ENCODE peak calls at places on chromosome 11, in seven cellular contexts. One of them, this sample, is unnamed.

GRCh38 chr11:130197386-130198035 is 37.9 kb downstream of the ST14 start:
- DNase-seq in PC-9: no peak
- DNase-seq in right atrium auricular region: no peak
- DNase-seq in neuronal stem cell: no peak
- DNase-seq in CD4-positive, CD25-positive, alpha-beta regulatory T cell: no peak
- DNase-seq in CD4-positive, alpha-beta memory T cell: no peak
- DNase-seq in mammary epithelial cell: no peak
- DNase-seq in this sample: no peak

GRCh38 chr11:123231263-123231662 is 36.2 kb upstream of the CLMP start:
- DNase-seq in mammary epithelial cell: no peak
- DNase-seq in right atrium auricular region: no peak
- DNase-seq in CD4-positive, CD25-positive, alpha-beta regulatory T cell: no peak
- DNase-seq in PC-9: no peak
- DNase-seq in neuronal stem cell: no peak
- DNase-seq in CD4-positive, alpha-beta memory T cell: no peak
- DNase-seq in this sample: no peak

GRCh38 chr11:124644426-124645280 is 22.0 kb downstream of the TBRG1 start:
- DNase-seq in right atrium auricular region: peak; percentile 75
- DNase-seq in CD4-positive, CD25-positive, alpha-beta regulatory T cell: peak; percentile 34
- DNase-seq in PC-9: peak; percentile 53
- DNase-seq in mammary epithelial cell: peak; percentile 50
- DNase-seq in neuronal stem cell: peak; percentile 80
- DNase-seq in CD4-positive, alpha-beta memory T cell: peak; percentile 25
- DNase-seq in this sample: no peak

GRCh38 chr11:17445240-17445795 is 31.3 kb downstream of the ABCC8 start:
- DNase-seq in PC-9: no peak
- DNase-seq in CD4-positive, CD25-positive, alpha-beta regulatory T cell: no peak
- DNase-seq in CD4-positive, alpha-beta memory T cell: no peak
- DNase-seq in mammary epithelial cell: no peak
- DNase-seq in right atrium auricular region: no peak
- DNase-seq in neuronal stem cell: no peak
- DNase-seq in this sample: no peak

GRCh38 chr11:93049740-93050139 is 80.3 kb downstream of the MTNR1B start:
- DNase-seq in PC-9: no peak
- DNase-seq in CD4-positive, alpha-beta memory T cell: no peak
- DNase-seq in right atrium auricular region: no peak
- DNase-seq in mammary epithelial cell: no peak
- DNase-seq in CD4-positive, CD25-positive, alpha-beta regulatory T cell: no peak
- DNase-seq in neuronal stem cell: no peak
- DNase-seq in this sample: no peak

GRCh38 chr11:46263120-46263519 is 14.3 kb upstream of the CREB3L1 start:
- DNase-seq in right atrium auricular region: no peak
- DNase-seq in mammary epithelial cell: no peak
- DNase-seq in CD4-positive, CD25-positive, alpha-beta regulatory T cell: no peak
- DNase-seq in PC-9: no peak
- DNase-seq in CD4-positive, alpha-beta memory T cell: no peak
- DNase-seq in neuronal stem cell: no peak
- DNase-seq in this sample: no peak

GRCh38 chr11:133927690-133928627 is 28.8 kb downstream of the IGSF9B start:
- DNase-seq in mammary epithelial cell: peak; percentile 56
- DNase-seq in right atrium auricular region: peak; percentile 72
- DNase-seq in CD4-positive, alpha-beta memory T cell: peak; percentile 71
- DNase-seq in PC-9: no peak
- DNase-seq in CD4-positive, CD25-positive, alpha-beta regulatory T cell: peak; percentile 81
- DNase-seq in neuronal stem cell: no peak
- DNase-seq in this sample: peak; percentile 49

GRCh38 chr11:69180726-69181125 is 25.0 kb downstream of the SMIM38 start:
- DNase-seq in CD4-positive, CD25-positive, alpha-beta regulatory T cell: no peak
- DNase-seq in neuronal stem cell: no peak
- DNase-seq in mammary epithelial cell: no peak
- DNase-seq in right atrium auricular region: no peak
- DNase-seq in PC-9: no peak
- DNase-seq in CD4-positive, alpha-beta memory T cell: no peak
- DNase-seq in this sample: no peak

GRCh38 chr11:116111546-116111945 is 607.3 kb upstream of the CADM1 start:
- DNase-seq in CD4-positive, alpha-beta memory T cell: no peak
- DNase-seq in PC-9: no peak
- DNase-seq in mammary epithelial cell: no peak
- DNase-seq in right atrium auricular region: no peak
- DNase-seq in CD4-positive, CD25-positive, alpha-beta regulatory T cell: no peak
- DNase-seq in neuronal stem cell: no peak
- DNase-seq in this sample: no peak

GRCh38 chr11:44498524-44498923 is 66.9 kb upstream of the CD82 start:
- DNase-seq in neuronal stem cell: no peak
- DNase-seq in PC-9: no peak
- DNase-seq in CD4-positive, CD25-positive, alpha-beta regulatory T cell: no peak
- DNase-seq in right atrium auricular region: no peak
- DNase-seq in mammary epithelial cell: no peak
- DNase-seq in CD4-positive, alpha-beta memory T cell: no peak
- DNase-seq in this sample: no peak

GRCh38 chr11:83151274-83151977 is 5.5 kb upstream of the PCF11 start:
- DNase-seq in right atrium auricular region: no peak
- DNase-seq in mammary epithelial cell: peak; percentile 29
- DNase-seq in neuronal stem cell: no peak
- DNase-seq in PC-9: peak; percentile 76
- DNase-seq in CD4-positive, CD25-positive, alpha-beta regulatory T cell: no peak
- DNase-seq in CD4-positive, alpha-beta memory T cell: no peak
- DNase-seq in this sample: no peak

GRCh38 chr11:121241300-121242176 is 51.0 kb upstream of the SC5D start:
- DNase-seq in mammary epithelial cell: no peak
- DNase-seq in CD4-positive, CD25-positive, alpha-beta regulatory T cell: no peak
- DNase-seq in right atrium auricular region: no peak
- DNase-seq in neuronal stem cell: no peak
- DNase-seq in CD4-positive, alpha-beta memory T cell: no peak
- DNase-seq in PC-9: no peak
- DNase-seq in this sample: no peak

GRCh38 chr11:1832181-1832988 is 2.4 kb upstream of the SYT8 start:
- DNase-seq in mammary epithelial cell: no peak
- DNase-seq in neuronal stem cell: peak; percentile 67
- DNase-seq in PC-9: no peak
- DNase-seq in CD4-positive, alpha-beta memory T cell: peak; percentile 55
- DNase-seq in right atrium auricular region: no peak
- DNase-seq in CD4-positive, CD25-positive, alpha-beta regulatory T cell: peak; percentile 31
- DNase-seq in this sample: no peak

GRCh38 chr11:126479178-126479930 is 123.9 kb downstream of the ST3GAL4 start:
- DNase-seq in right atrium auricular region: no peak
- DNase-seq in mammary epithelial cell: no peak
- DNase-seq in CD4-positive, alpha-beta memory T cell: no peak
- DNase-seq in PC-9: no peak
- DNase-seq in CD4-positive, CD25-positive, alpha-beta regulatory T cell: no peak
- DNase-seq in neuronal stem cell: no peak
- DNase-seq in this sample: no peak

GRCh38 chr11:120259988-120260565 is 20.1 kb downstream of the POU2F3 start:
- DNase-seq in neuronal stem cell: no peak
- DNase-seq in mammary epithelial cell: no peak
- DNase-seq in PC-9: no peak
- DNase-seq in CD4-positive, CD25-positive, alpha-beta regulatory T cell: no peak
- DNase-seq in CD4-positive, alpha-beta memory T cell: no peak
- DNase-seq in right atrium auricular region: no peak
- DNase-seq in this sample: no peak

DNA sequence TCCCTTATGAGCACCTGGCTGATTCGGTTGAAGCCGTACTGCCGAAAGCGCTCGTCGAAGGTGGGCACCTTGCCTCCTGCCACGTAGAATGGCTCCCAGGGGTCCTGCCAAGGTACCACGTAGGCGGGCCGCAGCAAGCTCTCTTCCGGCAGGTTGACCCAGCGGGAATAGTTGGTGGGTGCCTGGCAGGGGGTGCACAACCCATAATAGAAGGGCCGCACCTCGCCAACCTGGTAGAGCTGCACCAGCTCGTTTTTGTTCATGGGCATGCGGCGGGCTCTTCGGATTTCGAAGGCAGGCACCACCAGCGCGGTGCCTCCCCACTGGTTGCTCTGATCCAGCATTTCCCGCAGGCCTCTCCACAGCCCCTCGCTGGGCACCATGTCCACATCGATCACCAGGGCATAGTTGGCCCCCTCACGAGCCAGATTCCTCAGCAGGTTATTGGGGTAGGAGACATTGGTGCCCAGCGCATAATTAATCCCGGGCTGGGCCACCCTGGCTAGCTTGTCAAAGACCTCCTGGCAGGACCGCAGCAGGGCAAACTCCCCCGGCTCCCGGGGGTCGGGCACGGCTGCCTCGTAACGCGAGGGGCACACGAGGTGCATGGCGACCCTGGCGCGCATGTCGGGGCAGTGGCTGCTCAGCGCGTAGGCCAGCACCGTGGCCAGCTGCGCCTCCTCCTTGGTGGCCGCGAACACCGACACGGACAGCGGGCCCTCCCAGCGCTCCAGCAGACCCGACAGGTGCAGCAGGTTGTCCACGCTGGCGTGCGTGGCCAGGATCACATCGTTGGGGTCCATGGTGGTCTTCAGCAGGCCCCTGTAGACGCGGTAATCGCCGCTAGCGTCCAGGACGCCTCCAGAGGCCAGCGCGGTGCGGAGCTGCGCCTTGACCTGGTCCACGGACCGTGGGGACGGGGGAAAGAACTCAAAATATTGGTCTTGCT is 679 bp downstream of the B4GAT1 start:
- DNase-seq in right atrium auricular region: no peak
- DNase-seq in CD4-positive, alpha-beta memory T cell: no peak
- DNase-seq in PC-9: no peak
- DNase-seq in CD4-positive, CD25-positive, alpha-beta regulatory T cell: no peak
- DNase-seq in neuronal stem cell: no peak
- DNase-seq in mammary epithelial cell: peak; percentile 16
- DNase-seq in this sample: no peak
- H3K27ac ChIP-seq in right atrium auricular region: peak overlapping the region; percentile 77
- H3K27ac ChIP-seq in CD4-positive, alpha-beta memory T cell: peak overlapping the region; percentile 79
- H3K27ac ChIP-seq in PC-9: peak overlapping the region; percentile 12
- H3K27ac ChIP-seq in CD4-positive, CD25-positive, alpha-beta regulatory T cell: peak overlapping the region; percentile 85
- H3K27ac ChIP-seq in neuronal stem cell: peak overlapping the region; percentile 91
- H3K27ac ChIP-seq in mammary epithelial cell: peak overlapping the region; percentile 18
- H3K27ac ChIP-seq in this sample: no peak overlapping the region

GRCh38 chr11:65560555-65561418 is 2.6 kb upstream of the LTBP3 start:
- DNase-seq in neuronal stem cell: no peak
- DNase-seq in CD4-positive, CD25-positive, alpha-beta regulatory T cell: no peak
- DNase-seq in CD4-positive, alpha-beta memory T cell: no peak
- DNase-seq in mammary epithelial cell: peak; percentile 61
- DNase-seq in right atrium auricular region: no peak
- DNase-seq in PC-9: no peak
- DNase-seq in this sample: no peak
- H3K4me3 ChIP-seq in neuronal stem cell: peak overlapping the region; percentile 4
- H3K4me3 ChIP-seq in CD4-positive, CD25-positive, alpha-beta regulatory T cell: no peak overlapping the region
- H3K4me3 ChIP-seq in CD4-positive, alpha-beta memory T cell: no peak overlapping the region
- H3K4me3 ChIP-seq in mammary epithelial cell: peak overlapping the region; percentile 5
- H3K4me3 ChIP-seq in right atrium auricular region: no peak overlapping the region
- H3K4me3 ChIP-seq in PC-9: peak overlapping the region; percentile 19
- H3K4me3 ChIP-seq in this sample: no peak overlapping the region

GRCh38 chr11:114121744-114122504 is 62.4 kb downstream of the ZBTB16 start:
- DNase-seq in PC-9: no peak
- DNase-seq in neuronal stem cell: no peak
- DNase-seq in right atrium auricular region: no peak
- DNase-seq in CD4-positive, alpha-beta memory T cell: no peak
- DNase-seq in mammary epithelial cell: no peak
- DNase-seq in CD4-positive, CD25-positive, alpha-beta regulatory T cell: no peak
- DNase-seq in this sample: no peak
- H3K27ac ChIP-seq in PC-9: no peak overlapping the region
- H3K27ac ChIP-seq in neuronal stem cell: no peak overlapping the region
- H3K27ac ChIP-seq in right atrium auricular region: peak overlapping the region; percentile 62
- H3K27ac ChIP-seq in CD4-positive, alpha-beta memory T cell: no peak overlapping the region
- H3K27ac ChIP-seq in mammary epithelial cell: no peak overlapping the region
- H3K27ac ChIP-seq in CD4-positive, CD25-positive, alpha-beta regulatory T cell: no peak overlapping the region
- H3K27ac ChIP-seq in this sample: no peak overlapping the region

GRCh38 chr11:131349368-131350086 is 20.9 kb upstream of the NTM start:
- DNase-seq in mammary epithelial cell: no peak
- DNase-seq in right atrium auricular region: no peak
- DNase-seq in CD4-positive, CD25-positive, alpha-beta regulatory T cell: no peak
- DNase-seq in PC-9: no peak
- DNase-seq in neuronal stem cell: no peak
- DNase-seq in CD4-positive, alpha-beta memory T cell: no peak
- DNase-seq in this sample: no peak
- H3K4me3 ChIP-seq in mammary epithelial cell: no peak overlapping the region
- H3K4me3 ChIP-seq in right atrium auricular region: no peak overlapping the region
- H3K4me3 ChIP-seq in CD4-positive, CD25-positive, alpha-beta regulatory T cell: no peak overlapping the region
- H3K4me3 ChIP-seq in PC-9: no peak overlapping the region
- H3K4me3 ChIP-seq in neuronal stem cell: no peak overlapping the region
- H3K4me3 ChIP-seq in CD4-positive, alpha-beta memory T cell: no peak overlapping the region
- H3K4me3 ChIP-seq in this sample: no peak overlapping the region

GRCh38 chr11:112277937-112278336 is 17.3 kb upstream of the PLET1 start:
- DNase-seq in right atrium auricular region: no peak
- DNase-seq in mammary epithelial cell: no peak
- DNase-seq in CD4-positive, CD25-positive, alpha-beta regulatory T cell: no peak
- DNase-seq in PC-9: peak; percentile 64
- DNase-seq in neuronal stem cell: no peak
- DNase-seq in CD4-positive, alpha-beta memory T cell: no peak
- DNase-seq in this sample: no peak

GRCh38 chr11:112281776-112282175 is 21.1 kb upstream of the PLET1 start:
- DNase-seq in CD4-positive, CD25-positive, alpha-beta regulatory T cell: peak; percentile 51
- DNase-seq in mammary epithelial cell: no peak
- DNase-seq in right atrium auricular region: no peak
- DNase-seq in CD4-positive, alpha-beta memory T cell: no peak
- DNase-seq in neuronal stem cell: no peak
- DNase-seq in PC-9: no peak
- DNase-seq in this sample: no peak

GRCh38 chr11:112280268-112281126 is 19.8 kb upstream of the PLET1 start:
- DNase-seq in right atrium auricular region: peak; percentile 73
- DNase-seq in mammary epithelial cell: peak; percentile 68
- DNase-seq in CD4-positive, CD25-positive, alpha-beta regulatory T cell: peak; percentile 87
- DNase-seq in neuronal stem cell: peak; percentile 66
- DNase-seq in PC-9: peak; percentile 73
- DNase-seq in CD4-positive, alpha-beta memory T cell: peak; percentile 76
- DNase-seq in this sample: peak; percentile 66

GRCh38 chr11:112278803-112279202 is 18.1 kb upstream of the PLET1 start:
- DNase-seq in CD4-positive, CD25-positive, alpha-beta regulatory T cell: no peak
- DNase-seq in mammary epithelial cell: no peak
- DNase-seq in CD4-positive, alpha-beta memory T cell: no peak
- DNase-seq in neuronal stem cell: no peak
- DNase-seq in PC-9: no peak
- DNase-seq in right atrium auricular region: no peak
- DNase-seq in this sample: no peak

DNA sequence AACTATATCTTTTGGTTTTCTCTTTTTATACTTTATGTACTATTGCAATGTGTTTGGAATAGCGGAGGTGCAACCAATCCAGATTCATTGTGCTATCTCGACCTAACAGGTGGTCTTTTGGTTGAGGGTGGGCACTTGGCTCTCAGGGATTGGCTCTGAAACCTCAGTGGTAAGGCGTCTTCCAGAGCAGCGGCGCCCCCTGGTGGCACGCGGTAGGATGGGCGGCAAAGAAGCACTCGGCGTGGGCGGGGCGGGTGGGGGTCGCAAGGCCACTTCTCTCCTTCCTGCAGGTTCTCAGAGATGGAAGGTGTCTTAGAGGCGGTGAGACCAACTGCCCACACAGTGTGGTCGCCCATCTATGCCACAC is 19.2 kb upstream of the PLET1 start:
- DNase-seq in right atrium auricular region: no peak
- DNase-seq in CD4-positive, alpha-beta memory T cell: peak; percentile 67
- DNase-seq in mammary epithelial cell: peak; percentile 14
- DNase-seq in PC-9: no peak
- DNase-seq in neuronal stem cell: peak; percentile 54
- DNase-seq in CD4-positive, CD25-positive, alpha-beta regulatory T cell: peak; percentile 75
- DNase-seq in this sample: no peak
- H3K27ac ChIP-seq in right atrium auricular region: peak overlapping the region; percentile 50
- H3K27ac ChIP-seq in CD4-positive, alpha-beta memory T cell: peak overlapping the region; percentile 38
- H3K27ac ChIP-seq in mammary epithelial cell: no peak overlapping the region
- H3K27ac ChIP-seq in PC-9: no peak overlapping the region
- H3K27ac ChIP-seq in neuronal stem cell: no peak overlapping the region
- H3K27ac ChIP-seq in CD4-positive, CD25-positive, alpha-beta regulatory T cell: no peak overlapping the region
- H3K27ac ChIP-seq in this sample: no peak overlapping the region

This sample was measured in keratinocyte.